ENCODE peak calls at places on chromosomes 1 and 21, in ten cellular contexts. J, H, W, X, D, S, G, N, C and L are unnamed samples.

GRCh38 chr21:35254006-35254751 is 205.1 kb upstream of the RUNX1 start:
- DNase-seq in S (peak; percentile 83), G (no peak), H (peak; percentile 14), N (no peak), D (no peak), X (no peak), J (no peak), W (no peak), C (no peak), L (no peak)

GRCh38 chr1:57423135-57424131 is at the start of gene DAB1:
- DNase-seq in J (no peak), H (no peak), X (no peak), C (peak; percentile 76), D (no peak), S (peak; percentile 43), N (peak; percentile 66), W (no peak), G (peak; percentile 82), L (no peak)

GRCh38 chr1:36134805-36135339 is 9.8 kb upstream of the COL8A2 start:
- DNase-seq in N (no peak), G (peak; percentile 90), W (no peak), S (peak; percentile 66), X (no peak), H (peak; percentile 80), J (no peak), C (peak; percentile 84), D (peak; percentile 61), L (peak; percentile 27)

GRCh38 chr1:43866201-43866600 is 67.4 kb upstream of the ARTN start:
- DNase-seq in H (no peak), S (no peak), C (no peak), J (no peak), G (no peak), N (no peak), D (no peak), W (peak; percentile 14), X (no peak), L (no peak)

GRCh38 chr1:154866257-154866994 is 3.7 kb downstream of the KCNN3 start:
- DNase-seq in H (no peak), C (no peak), G (peak; percentile 67), S (no peak), N (no peak), W (no peak), J (no peak), X (no peak), D (no peak), L (no peak)

GRCh38 chr1:11126544-11126943 is 26.9 kb upstream of the EXOSC10 start:
- DNase-seq in H (no peak), J (no peak), G (no peak), X (no peak), S (no peak), W (no peak), C (no peak), N (no peak), D (no peak), L (no peak)

GRCh38 chr1:236150972-236151371 is 8.6 kb downstream of the GPR137B start:
- DNase-seq in G (no peak), W (no peak), X (no peak), N (no peak), C (no peak), J (no peak), S (no peak), D (no peak), H (no peak), L (no peak)

GRCh38 chr1:221366495-221367095 is 375.3 kb downstream of the DUSP10 start:
- DNase-seq in X (no peak), C (peak; percentile 28), S (no peak), W (no peak), G (peak; percentile 64), H (no peak), J (no peak), D (no peak), N (no peak), L (no peak)

GRCh38 chr21:44377201-44377921 is 23.9 kb downstream of the TRPM2 start:
- DNase-seq in W (peak; percentile 56), D (no peak), S (no peak), N (peak; percentile 55), J (no peak), X (no peak), G (peak; percentile 31), H (no peak), C (peak; percentile 51), L (no peak)

GRCh38 chr1:18320051-18320450 is 160.7 kb upstream of the KLHDC7A start:
- DNase-seq in N (no peak), X (no peak), S (no peak), G (peak; percentile 34), H (no peak), D (no peak), W (no peak), C (no peak), J (no peak), L (no peak)

DNA sequence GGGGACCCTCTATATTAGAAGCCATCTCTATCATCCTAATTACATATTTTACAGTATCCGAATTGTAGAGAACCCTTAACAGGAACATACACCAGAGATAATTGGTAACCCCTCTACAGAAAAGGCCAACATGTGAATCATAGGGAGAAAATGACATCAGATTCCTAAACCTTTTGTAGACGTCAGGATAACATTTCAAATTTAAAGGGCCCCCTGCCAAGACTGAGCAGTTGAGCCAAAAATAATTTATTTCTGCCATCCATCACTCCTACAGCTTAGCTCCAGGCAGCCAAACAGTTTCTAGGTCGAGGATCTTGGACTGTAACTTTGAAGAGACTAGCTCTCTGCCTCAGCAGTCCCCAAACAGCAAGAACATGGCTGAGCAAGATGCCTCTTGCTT is 21.2 kb downstream of the ZNF697 start:
- DNase-seq in J (no peak), C (no peak), G (no peak), W (no peak), D (peak; percentile 53), H (no peak), X (no peak), S (peak; percentile 50), N (no peak), L (no peak)
- H3K27ac ChIP-seq in J (peak overlapping the region; percentile 56), C (no peak overlapping the region), G (no peak overlapping the region), W (peak overlapping the region; percentile 75), D (peak overlapping the region; percentile 47), H (no peak overlapping the region), X (no peak overlapping the region), S (peak overlapping the region; percentile 19), N (no peak overlapping the region), L (no peak overlapping the region)

GRCh38 chr1:117059678-117060440 is at the start of gene TTF2:
- DNase-seq in W (peak; percentile 96), S (peak; percentile 99), J (peak; percentile 93), N (peak; percentile 91), C (peak; percentile 97), H (peak; percentile 95), D (peak; percentile 92), G (peak; percentile 100), X (peak; percentile 96), L (peak; percentile 83)
- H3K27ac ChIP-seq in W (peak within 1 kb of the TSS; percentile 46), S (no peak within 1 kb of the TSS), J (peak within 1 kb of the TSS; percentile 80), N (peak within 1 kb of the TSS; percentile 73), C (peak within 1 kb of the TSS; percentile 65), H (no peak within 1 kb of the TSS), D (peak within 1 kb of the TSS; percentile 58), G (peak within 1 kb of the TSS; percentile 96), X (peak within 1 kb of the TSS; percentile 84), L (peak within 1 kb of the TSS; percentile 51)

GRCh38 chr1:85578321-85579295 is 2.0 kb upstream of the CCN1 start:
- DNase-seq in J (no peak), H (no peak), W (no peak), C (peak; percentile 36), S (peak; percentile 95), N (no peak), G (no peak), D (peak; percentile 35), X (no peak), L (no peak)
- H3K27ac ChIP-seq in J (peak overlapping the region; percentile 99), H (peak overlapping the region; percentile 84), W (peak overlapping the region; percentile 99), C (no peak overlapping the region), S (peak overlapping the region; percentile 96), N (peak overlapping the region; percentile 87), G (no peak overlapping the region), D (peak overlapping the region; percentile 100), X (no peak overlapping the region), L (no peak overlapping the region)

GRCh38 chr1:203130358-203130992 is 2.9 kb downstream of the ADORA1 start:
- DNase-seq in D (no peak), N (no peak), W (peak; percentile 21), X (no peak), G (no peak), J (peak; percentile 35), S (no peak), H (no peak), C (no peak), L (no peak)
- H3K27ac ChIP-seq in D (no peak overlapping the region), N (no peak overlapping the region), W (no peak overlapping the region), X (no peak overlapping the region), G (no peak overlapping the region), J (peak overlapping the region; percentile 70), S (no peak overlapping the region), H (no peak overlapping the region), C (no peak overlapping the region), L (peak overlapping the region; percentile 91)

DNA sequence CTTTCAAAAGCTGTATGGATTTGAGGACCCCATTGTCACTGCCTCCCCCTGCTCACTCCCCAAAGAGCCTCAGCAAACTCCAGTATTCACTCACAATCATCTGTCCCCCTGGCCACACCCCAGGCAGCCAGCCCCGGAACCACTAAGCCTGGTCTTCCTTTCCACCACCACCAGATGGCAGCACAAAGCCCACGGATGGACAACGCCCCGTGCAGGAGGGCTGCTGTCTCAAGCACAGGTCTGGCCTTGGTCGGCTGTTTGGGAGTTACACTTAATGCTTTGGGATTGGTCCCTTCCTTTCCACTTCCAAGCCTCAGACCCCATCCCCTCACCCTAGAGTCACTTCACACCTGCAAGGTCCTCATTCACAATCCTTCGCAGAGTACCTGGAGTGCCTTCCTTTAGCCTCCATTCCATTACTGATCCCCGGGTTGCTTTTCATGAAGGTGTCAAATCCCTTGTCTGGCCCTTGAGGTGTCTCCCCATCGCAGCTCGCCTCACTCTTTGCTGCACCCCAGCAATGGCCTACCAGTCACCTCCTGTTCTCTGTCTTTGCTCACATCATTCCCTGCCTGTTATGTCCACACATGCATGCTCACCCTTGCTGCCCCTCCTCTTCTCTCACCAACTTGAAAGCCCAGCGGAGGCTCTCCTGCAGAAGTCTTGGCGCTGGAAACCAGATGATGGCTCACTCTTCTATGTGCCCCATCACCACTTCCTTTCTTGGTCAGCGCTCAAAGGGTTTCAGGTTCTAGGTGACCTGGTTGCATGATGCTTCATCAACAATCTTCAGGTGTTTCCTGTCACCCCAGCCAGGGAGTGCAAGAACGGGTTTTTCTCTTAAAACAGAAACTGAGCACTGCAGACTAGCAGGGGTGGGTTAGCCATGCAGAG is 24.9 kb upstream of the KCNA2 start:
- DNase-seq in S (peak; percentile 77), H (peak; percentile 52), W (peak; percentile 72), C (peak; percentile 84), J (peak; percentile 73), D (peak; percentile 73), X (peak; percentile 76), G (peak; percentile 80), N (peak; percentile 90), L (no peak)
- H3K27ac ChIP-seq in S (no peak overlapping the region), H (no peak overlapping the region), W (no peak overlapping the region), C (no peak overlapping the region), J (no peak overlapping the region), D (no peak overlapping the region), X (peak overlapping the region; percentile 78), G (no peak overlapping the region), N (no peak overlapping the region), L (no peak overlapping the region)

GRCh38 chr1:162578936-162579335 is 17.4 kb downstream of the UAP1 start:
- DNase-seq in D (no peak), W (no peak), X (no peak), S (no peak), N (no peak), G (no peak), J (no peak), C (no peak), H (no peak), L (no peak)
- H3K27ac ChIP-seq in D (no peak overlapping the region), W (no peak overlapping the region), X (no peak overlapping the region), S (peak overlapping the region; percentile 16), N (no peak overlapping the region), G (no peak overlapping the region), J (no peak overlapping the region), C (no peak overlapping the region), H (no peak overlapping the region), L (no peak overlapping the region)